ENCODE peak calls at places on chromosomes 7 and 10, in six cellular contexts. H, M, K, P, D and S are unnamed samples.
A peak's percentile ranks its signal among the peaks of the same experiment; 100 is the strongest.

GRCh38 chr7:158388072-158388471 is 199.6 kb downstream of the PTPRN2 start:
- DNase-seq in H (no peak), M (no peak), K (no peak), P (no peak), D (no peak), S (no peak)

GRCh38 chr10:122308487-122309141 is 37.5 kb downstream of the BTBD16 start:
- DNase-seq in H (no peak), M (no peak), K (no peak), P (peak; percentile 65), D (no peak), S (peak; percentile 61)

GRCh38 chr7:43602271-43602670 is 19.4 kb downstream of the STK17A start:
- DNase-seq in H (no peak), M (no peak), K (no peak), P (no peak), D (no peak), S (no peak)

GRCh38 chr10:21161647-21162046 is 264.5 kb upstream of the NEBL start:
- DNase-seq in H (no peak), M (no peak), K (no peak), P (no peak), D (no peak), S (no peak)

GRCh38 chr10:129388435-129388834 is 78.6 kb upstream of the MGMT start:
- DNase-seq in H (no peak), M (no peak), K (no peak), P (no peak), D (no peak), S (no peak)

GRCh38 chr10:11183000-11183399 is 165.3 kb downstream of the CELF2 start:
- DNase-seq in H (no peak), M (no peak), K (no peak), P (no peak), D (no peak), S (no peak)

GRCh38 chr10:36325815-36326214 is 683.7 kb upstream of the FZD8 start:
- DNase-seq in H (no peak), M (no peak), K (no peak), P (no peak), D (no peak), S (no peak)

GRCh38 chr7:81618400-81619014 is 151.3 kb downstream of the HGF start:
- DNase-seq in H (peak; percentile 90), M (no peak), K (peak; percentile 95), P (peak; percentile 26), D (peak; percentile 27), S (peak; percentile 92)

GRCh38 chr10:114908896-114909295 is 29.1 kb upstream of the TRUB1 start:
- DNase-seq in H (peak; percentile 19), M (no peak), K (no peak), P (no peak), D (no peak), S (no peak)

GRCh38 chr10:6274504-6274903 is 71.8 kb downstream of the PFKFB3 start:
- DNase-seq in H (no peak), M (no peak), K (no peak), P (no peak), D (no peak), S (no peak)

GRCh38 chr7:32761451-32762320 is 129.9 kb downstream of the KBTBD2 start:
- DNase-seq in H (no peak), M (no peak), K (no peak), P (no peak), D (no peak), S (no peak)

GRCh38 chr10:132507467-132507955 is 30.1 kb upstream of the INPP5A start:
- DNase-seq in H (no peak), M (no peak), K (no peak), P (no peak), D (no peak), S (no peak)

GRCh38 chr7:114086906-114087651 is 168.3 kb upstream of the PPP1R3A start:
- DNase-seq in H (no peak), M (no peak), K (peak; percentile 25), P (peak; percentile 39), D (peak; percentile 8), S (peak; percentile 3)

GRCh38 chr7:68470836-68471235 is 1127.4 kb upstream of the AUTS2 start:
- DNase-seq in H (no peak), M (no peak), K (no peak), P (no peak), D (no peak), S (no peak)

GRCh38 chr10:69176823-69177222 is 3.2 kb upstream of the SUPV3L1 start:
- DNase-seq in H (no peak), M (no peak), K (no peak), P (no peak), D (no peak), S (no peak)

GRCh38 chr10:72025832-72026231 is 61.6 kb downstream of the CHST3 start:
- DNase-seq in H (no peak), M (no peak), K (no peak), P (no peak), D (no peak), S (no peak)

GRCh38 chr7:46034056-46034768 is 113.1 kb upstream of the IGFBP3 start:
- DNase-seq in H (peak; percentile 78), M (no peak), K (peak; percentile 59), P (no peak), D (no peak), S (peak; percentile 8)

GRCh38 chr10:69472544-69472943 is 21.3 kb downstream of the TSPAN15 start:
- DNase-seq in H (no peak), M (no peak), K (no peak), P (no peak), D (no peak), S (no peak)

DNA sequence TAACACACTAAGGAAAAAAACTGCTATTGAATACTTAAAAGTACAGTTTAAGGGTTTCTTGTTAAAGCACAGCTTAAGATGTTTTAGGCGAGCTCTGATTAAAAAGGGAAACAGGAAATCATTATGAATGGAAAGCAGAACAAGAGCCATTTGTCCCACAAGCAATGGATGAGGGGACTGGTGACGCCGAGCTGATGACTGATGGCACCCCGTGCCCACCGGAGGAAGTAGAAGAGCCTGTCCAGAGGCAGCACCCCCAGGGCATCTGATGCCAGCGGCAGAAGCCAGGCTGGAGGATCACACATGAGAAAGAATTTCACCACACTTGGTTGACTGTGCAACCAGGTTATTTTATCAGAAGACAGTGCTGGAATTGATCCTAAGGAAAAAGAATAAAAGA is 15.0 kb upstream of the INSIG1 start:
- DNase-seq in H (no peak), M (no peak), K (no peak), P (no peak), D (no peak), S (no peak)
- H3K4me2 ChIP-seq in H (no peak overlapping the region), M (peak overlapping the region; percentile 35), K (no peak overlapping the region), P (no peak overlapping the region), D (no peak overlapping the region), S (no peak overlapping the region)

DNA sequence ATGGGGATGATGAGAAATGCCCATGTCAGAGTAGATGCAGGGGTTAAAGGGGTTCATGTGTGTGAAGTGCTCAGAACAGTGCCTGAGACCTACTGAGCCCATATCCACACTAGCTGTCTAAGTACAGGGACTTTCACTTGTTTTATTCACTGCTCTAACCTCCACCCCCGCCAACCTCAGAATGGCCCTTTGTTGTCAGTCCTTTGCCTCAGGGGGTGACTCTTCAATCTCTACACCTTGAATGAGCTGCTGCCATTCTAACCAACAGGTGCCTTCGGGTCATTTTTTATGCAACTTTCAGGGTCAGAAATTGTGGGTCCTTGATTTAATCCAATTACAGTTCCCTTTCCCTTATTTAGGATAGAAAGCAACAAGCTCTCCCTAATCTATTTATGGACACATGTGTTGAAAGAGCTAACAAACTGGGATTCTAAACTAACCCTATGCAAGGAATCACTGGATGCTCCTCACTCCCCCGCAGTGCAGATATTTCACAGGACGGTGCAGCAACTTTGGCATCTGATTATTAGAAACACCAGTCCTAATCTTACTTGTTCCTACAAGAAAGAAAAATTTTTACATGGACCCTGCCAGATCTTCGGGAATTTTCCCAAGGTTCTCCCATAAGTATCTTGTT is 26.1 kb downstream of the VSTM4 start:
- DNase-seq in H (no peak), M (no peak), K (no peak), P (no peak), D (no peak), S (no peak)
- TF ChIP-seq CTCF in H (no peak), M (no peak), K (no peak), P (no peak), D (no peak), S (no peak)

GRCh38 chr7:28179081-28180030 is 1.2 kb downstream of the JAZF1 start:
- DNase-seq in H (peak; percentile 58), M (peak; percentile 80), K (no peak), P (peak; percentile 85), D (peak; percentile 59), S (peak; percentile 63)

GRCh38 chr7:28176645-28177044 is 4.0 kb downstream of the JAZF1 start:
- DNase-seq in H (no peak), M (no peak), K (no peak), P (no peak), D (no peak), S (no peak)

GRCh38 chr7:28180031-28180363 is 598 bp downstream of the JAZF1 start:
- DNase-seq in H (no peak), M (no peak), K (no peak), P (no peak), D (no peak), S (no peak)

GRCh38 chr7:28177836-28178235 is 2.8 kb downstream of the JAZF1 start:
- DNase-seq in H (no peak), M (no peak), K (no peak), P (no peak), D (no peak), S (no peak)

DNA sequence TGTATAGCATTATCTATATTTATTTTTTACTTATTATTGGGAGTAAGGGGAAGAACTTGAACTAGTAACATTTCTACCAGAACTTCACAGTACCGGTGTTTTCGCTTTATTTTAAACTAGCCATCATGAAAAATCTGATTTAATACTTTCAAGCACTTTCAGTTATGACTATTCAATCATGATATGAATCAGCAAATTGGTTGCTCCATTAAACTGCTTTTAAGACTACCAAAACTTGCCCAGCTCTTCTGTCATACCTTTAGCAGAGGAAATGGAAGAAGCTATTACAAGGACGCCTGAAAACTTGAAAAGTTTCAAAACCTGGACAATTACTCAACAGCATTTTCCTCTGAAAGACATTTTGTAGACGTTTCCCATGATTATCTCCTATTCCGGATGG is 2.1 kb downstream of the JAZF1 start:
- DNase-seq in H (peak; percentile 35), M (no peak), K (no peak), P (no peak), D (no peak), S (peak; percentile 38)
- H3K4me2 ChIP-seq in H (peak overlapping the region; percentile 92), M (peak overlapping the region; percentile 63), K (peak overlapping the region; percentile 97), P (peak overlapping the region; percentile 96), D (peak overlapping the region; percentile 91), S (peak overlapping the region; percentile 98)

DNA sequence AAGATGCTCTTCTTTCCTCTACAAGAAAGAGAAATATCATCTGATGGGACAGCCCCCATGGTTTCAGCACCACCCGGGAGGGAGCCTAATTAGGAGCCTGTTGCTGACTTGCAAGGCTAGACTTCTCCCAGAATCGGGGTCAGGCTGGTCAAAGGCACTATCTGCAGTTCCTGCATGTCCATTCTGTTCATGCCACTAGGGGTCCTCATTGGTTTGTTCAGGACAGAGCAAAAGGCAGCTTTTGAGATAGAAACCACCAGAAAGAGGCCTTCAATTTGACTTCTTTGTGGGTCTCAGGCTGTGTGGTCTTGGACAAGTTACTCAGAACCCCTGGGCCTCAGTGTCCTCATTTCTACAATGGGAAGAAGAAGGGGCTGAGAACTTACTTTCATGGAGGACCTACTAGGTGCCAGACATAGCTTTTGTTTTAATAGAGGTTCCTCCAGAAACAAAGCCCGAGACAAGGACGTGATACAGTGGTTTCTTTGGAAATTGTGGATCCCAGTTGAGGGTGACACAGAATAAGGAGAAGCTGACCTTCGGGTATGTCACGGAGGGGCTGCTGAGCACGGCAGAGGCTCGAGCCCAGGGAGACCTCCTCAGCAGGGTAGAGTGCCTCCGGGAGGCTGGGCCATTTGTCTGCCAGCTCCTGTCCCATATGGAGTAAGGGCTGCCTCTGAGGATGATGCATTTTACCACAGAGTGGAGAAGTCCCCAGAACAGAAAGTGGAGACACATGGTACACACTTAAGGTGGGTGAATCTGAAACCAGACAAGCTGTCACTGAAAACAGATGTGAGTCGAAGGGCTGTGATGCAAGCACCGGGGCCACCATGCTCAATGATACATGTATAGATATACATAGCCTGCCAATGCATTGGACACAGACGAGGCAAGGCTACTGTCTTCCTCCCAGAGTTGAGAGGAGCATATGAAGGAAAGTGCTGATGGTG is 33.1 kb upstream of the NEUROD6 start:
- DNase-seq in H (peak; percentile 76), M (peak; percentile 47), K (peak; percentile 29), P (peak; percentile 82), D (peak; percentile 76), S (peak; percentile 47)
- TF ChIP-seq CTCF in H (peak; percentile 86), M (peak; percentile 79), K (peak; percentile 83), P (peak; percentile 76), D (peak; percentile 91), S (peak; percentile 91)